ENCODE peak calls at places on chromosomes 3 and 15, in four cellular contexts. B, X, Q and T are unnamed samples.
A peak's percentile ranks its signal among the peaks of the same experiment; 100 is the strongest.

GRCh38 chr3:175777965-175778364 is 918.8 kb downstream of the NAALADL2 start:
- DNase-seq in Q (no peak), B (no peak), X (no peak), T (no peak)

GRCh38 chr3:69032137-69032536 is 18.7 kb upstream of the EOGT start:
- DNase-seq in X (peak; percentile 39), Q (no peak), B (peak; percentile 58), T (no peak)

GRCh38 chr3:194687638-194688206 is 2.0 kb downstream of the FAM43A start:
- DNase-seq in Q (no peak), B (peak; percentile 76), X (peak; percentile 53), T (peak; percentile 66)

GRCh38 chr15:96354731-96355560 is 24.4 kb downstream of the NR2F2 start:
- DNase-seq in B (peak; percentile 89), Q (no peak), X (peak; percentile 91), T (peak; percentile 86)

GRCh38 chr3:56862352-56863062 is 60.8 kb upstream of the ARHGEF3 start:
- DNase-seq in B (peak; percentile 77), X (peak; percentile 62), Q (peak; percentile 90), T (peak; percentile 33)

GRCh38 chr3:197465197-197465995 is 90.4 kb downstream of the BDH1 start:
- DNase-seq in X (no peak), B (no peak), Q (no peak), T (peak; percentile 35)

GRCh38 chr15:88663216-88663615 is 24.4 kb downstream of the ISG20 start:
- DNase-seq in B (no peak), X (peak; percentile 31), Q (no peak), T (peak; percentile 40)

GRCh38 chr15:67101981-67102929 is 36.9 kb downstream of the SMAD3 start:
- DNase-seq in B (no peak), X (peak; percentile 77), Q (no peak), T (peak; percentile 92)

GRCh38 chr3:15685927-15686326 is 84.4 kb downstream of the BTD start:
- DNase-seq in B (no peak), X (no peak), Q (no peak), T (no peak)

GRCh38 chr3:8324727-8325126 is 176.9 kb upstream of the LMCD1 start:
- DNase-seq in X (peak; percentile 50), B (peak; percentile 58), Q (no peak), T (peak; percentile 55)

GRCh38 chr3:62587579-62588031 is 214.3 kb upstream of the FEZF2 start:
- DNase-seq in B (peak; percentile 67), X (peak; percentile 58), Q (peak; percentile 89), T (peak; percentile 99)

GRCh38 chr3:186772886-186773417 is 10.4 kb upstream of the EIF4A2 start:
- DNase-seq in X (no peak), Q (no peak), B (no peak), T (peak; percentile 41)

GRCh38 chr3:8968375-8968882 is 5.2 kb upstream of the RAD18 start:
- DNase-seq in X (no peak), B (no peak), Q (no peak), T (no peak)

GRCh38 chr15:75468908-75469307 is 17.4 kb upstream of the SIN3A start:
- DNase-seq in X (no peak), B (peak; percentile 13), Q (no peak), T (no peak)

GRCh38 chr3:112634786-112635541 is 6.0 kb downstream of the CCDC80 start:
- DNase-seq in Q (no peak), B (no peak), X (peak; percentile 47), T (no peak)

GRCh38 chr15:47717036-47717611 is at the start of gene SEMA6D:
- DNase-seq in Q (peak; percentile 48), X (peak; percentile 77), B (peak; percentile 78), T (peak; percentile 70)

GRCh38 chr3:171600030-171600429 is 139.8 kb upstream of the TNIK start:
- DNase-seq in B (no peak), X (no peak), Q (no peak), T (no peak)

GRCh38 chr3:194508486-194509449 is 22.0 kb upstream of the ATP13A3 start:
- DNase-seq in X (peak; percentile 37), B (peak; percentile 40), Q (no peak), T (no peak)

GRCh38 chr3:186930639-186931486 is 537 bp downstream of the ST6GAL1 start:
- DNase-seq in Q (no peak), B (peak; percentile 66), X (peak; percentile 51), T (peak; percentile 12)

GRCh38 chr3:183298708-183299153 is 45.7 kb downstream of the B3GNT5 start:
- DNase-seq in B (peak; percentile 90), X (peak; percentile 88), Q (peak; percentile 84), T (peak; percentile 87)

GRCh38 chr3:71658131-71658530 is 67.1 kb downstream of the EIF4E3 start:
- DNase-seq in X (peak; percentile 51), Q (no peak), B (peak; percentile 56), T (peak; percentile 8)

GRCh38 chr15:81302605-81303204 is 21.2 kb downstream of the STARD5 start:
- DNase-seq in X (no peak), Q (no peak), B (no peak), T (no peak)

GRCh38 chr3:23806322-23807160 is 786 bp downstream of the UBE2E1 start:
- DNase-seq in X (peak; percentile 14), Q (no peak), B (peak; percentile 11), T (no peak)

GRCh38 chr15:67433495-67434099 is 87.3 kb upstream of the C15orf61 start:
- DNase-seq in Q (no peak), B (peak; percentile 74), X (peak; percentile 70), T (peak; percentile 56)

GRCh38 chr3:187994221-187995085 is 159.5 kb upstream of the LPP start:
- DNase-seq in Q (no peak), X (peak; percentile 54), B (peak; percentile 29), T (peak; percentile 83)

GRCh38 chr15:35038655-35039534 is 46.2 kb downstream of the NANOGP8 start:
- DNase-seq in Q (no peak), B (peak; percentile 64), X (peak; percentile 69), T (peak; percentile 80)
- H3K4me3 ChIP-seq in Q (no peak overlapping the region), B (no peak overlapping the region), X (no peak overlapping the region), T (no peak overlapping the region)

GRCh38 chr15:84871428-84871985 is 13.0 kb upstream of the SLC28A1 start:
- DNase-seq in Q (no peak), B (no peak), X (no peak), T (no peak)
- TF ChIP-seq CTCF in Q (no peak), B (no peak), X (no peak), T (no peak)

DNA sequence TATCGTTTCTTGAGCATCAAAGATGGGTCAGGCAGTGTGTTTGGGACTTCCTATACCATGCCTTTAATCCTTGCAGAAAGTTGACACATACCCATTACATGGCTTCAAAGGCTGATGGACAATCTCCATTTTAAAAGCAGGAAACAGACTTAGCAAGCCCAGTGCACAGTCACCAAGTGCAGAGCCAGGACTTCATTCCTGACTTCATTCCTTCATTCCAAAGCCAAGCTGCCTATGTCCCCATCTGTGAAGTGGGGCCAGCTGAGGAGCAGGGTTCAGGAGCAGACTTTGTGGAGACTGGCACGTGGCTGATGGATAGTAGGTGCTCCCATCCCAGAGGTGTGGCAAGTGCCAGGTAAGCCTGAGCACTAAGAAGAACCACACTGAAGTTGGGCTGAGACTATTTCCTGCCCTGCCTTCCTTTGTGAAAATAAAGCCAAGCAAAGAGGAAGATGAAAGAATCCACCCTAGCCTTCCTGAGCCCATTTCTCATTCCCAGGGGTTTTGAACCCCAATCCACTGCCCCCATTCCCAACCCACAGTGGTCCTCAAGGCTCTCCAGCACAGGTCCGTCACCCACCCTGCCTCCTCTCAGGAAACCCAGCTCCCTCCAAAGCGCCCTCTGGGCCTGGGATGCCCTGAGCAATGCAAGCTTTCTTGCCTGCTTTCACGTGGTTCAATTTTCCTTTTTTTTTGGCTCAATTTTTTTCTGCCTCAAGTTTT is 1.8 kb downstream of the CX3CR1 start:
- DNase-seq in B (no peak), X (no peak), Q (no peak), T (peak; percentile 26)
- H3K4me3 ChIP-seq in B (no peak overlapping the region), X (no peak overlapping the region), Q (no peak overlapping the region), T (no peak overlapping the region)

DNA sequence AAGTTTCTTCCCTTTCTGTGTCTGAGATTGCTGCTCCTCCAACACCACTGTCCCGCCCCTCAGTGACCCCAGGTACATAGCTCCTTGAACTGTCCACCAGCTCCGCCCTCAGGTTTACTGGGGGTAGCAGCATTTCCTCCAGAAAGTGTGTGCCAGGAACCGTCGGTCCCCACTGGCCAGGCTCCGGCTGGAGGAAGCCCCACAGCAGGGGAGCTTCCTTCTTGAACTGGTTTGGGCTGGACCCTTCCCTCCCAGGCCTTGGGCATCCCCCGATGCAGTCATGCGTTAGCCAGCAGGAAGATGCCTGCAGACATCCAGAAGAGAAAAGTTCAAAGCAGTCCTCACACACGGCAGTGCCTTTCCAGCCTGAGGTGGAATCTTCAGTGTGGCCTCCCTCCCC is 19.7 kb downstream of the PAK6 start:
- DNase-seq in B (no peak), X (no peak), Q (no peak), T (no peak)
- TF ChIP-seq CTCF in B (no peak), X (no peak), Q (no peak), T (no peak)

DNA sequence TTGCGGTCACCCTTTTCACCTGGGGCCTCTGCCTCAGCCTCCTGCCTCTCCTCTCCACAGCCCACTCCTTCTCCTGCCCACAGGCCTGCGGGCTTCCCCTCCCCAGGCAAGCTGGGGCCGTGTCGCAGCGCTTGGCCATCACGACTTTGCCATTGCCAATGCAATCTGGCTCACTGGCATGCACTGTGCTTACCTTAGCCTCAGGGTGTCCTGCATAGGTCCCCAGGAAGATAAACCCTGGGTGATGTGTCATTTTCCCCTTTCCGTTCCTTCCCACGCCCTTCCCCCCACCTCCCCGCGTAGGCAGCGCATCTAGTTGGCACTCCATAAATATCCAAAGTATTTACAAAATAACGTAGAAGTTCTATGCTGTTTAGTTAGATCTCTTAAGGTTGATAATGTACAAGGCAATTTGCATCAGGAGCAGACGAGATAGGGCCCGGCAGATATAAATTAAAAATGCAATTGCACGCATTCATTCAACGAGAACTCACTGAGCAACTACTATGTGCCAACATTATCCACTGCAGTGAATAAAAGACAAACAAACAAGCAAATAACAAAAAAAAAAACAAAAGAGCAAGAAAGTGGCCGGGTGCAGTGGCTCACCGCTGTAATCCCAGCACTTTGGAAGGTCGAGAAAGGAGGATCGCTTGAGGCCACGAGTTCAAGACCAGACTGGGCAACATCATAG is 973 bp upstream of the COPG1 start:
- DNase-seq in X (no peak), B (no peak), Q (no peak), T (no peak)
- H3K4me3 ChIP-seq in X (peak overlapping the region; percentile 100), B (peak overlapping the region; percentile 99), Q (peak overlapping the region; percentile 93), T (peak overlapping the region; percentile 99)

GRCh38 chr3:120563356-120564022 is 32.6 kb upstream of the NDUFB4 start:
- DNase-seq in X (no peak), Q (no peak), B (no peak), T (no peak)

GRCh38 chr3:120567370-120568197 is 28.6 kb upstream of the NDUFB4 start:
- DNase-seq in X (peak; percentile 52), B (peak; percentile 66), Q (no peak), T (peak; percentile 43)

GRCh38 chr3:120568198-120568523 is 28.0 kb upstream of the NDUFB4 start:
- DNase-seq in B (no peak), X (no peak), Q (no peak), T (no peak)

GRCh38 chr3:120568624-120569023 is 27.5 kb upstream of the NDUFB4 start:
- DNase-seq in X (no peak), Q (no peak), B (peak; percentile 34), T (peak; percentile 27)

GRCh38 chr3:120566243-120566980 is 29.7 kb upstream of the NDUFB4 start:
- DNase-seq in B (no peak), X (no peak), Q (no peak), T (no peak)
- TF ChIP-seq CTCF in B (no peak), X (no peak), Q (no peak), T (no peak)

DNA sequence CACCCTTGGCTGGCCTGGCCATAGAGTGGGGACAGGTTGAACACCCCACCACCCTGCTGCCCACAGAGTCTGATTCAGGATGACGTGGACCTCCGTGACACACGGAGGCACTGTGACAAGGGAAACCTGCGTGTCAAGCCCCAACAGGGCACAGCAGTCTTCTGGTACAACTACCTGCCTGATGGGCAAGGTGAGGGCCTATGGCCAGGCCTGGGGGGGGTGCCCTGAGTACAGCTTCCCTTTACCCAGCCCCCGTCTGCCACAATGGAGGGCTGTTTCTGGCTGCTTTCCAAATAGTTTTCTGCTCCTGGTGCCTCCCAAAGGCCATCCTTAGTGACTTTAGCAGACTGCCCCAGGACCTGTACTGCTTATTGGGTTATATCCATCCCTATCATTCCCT is 1.2 kb upstream of the WDR6 start:
- DNase-seq in Q (no peak), B (no peak), X (no peak), T (no peak)
- H3K4me3 ChIP-seq in Q (peak overlapping the region; percentile 94), B (peak overlapping the region; percentile 89), X (peak overlapping the region; percentile 90), T (peak overlapping the region; percentile 75)